ENCODE peak calls at places on chromosomes 12 and 14, in seven cellular contexts. One of them, this sample, is unnamed.

GRCh38 chr12:127785936-127786335 is 481.0 kb upstream of the TMEM132C start:
- DNase-seq in IMR-90: no peak
- DNase-seq in mesendoderm: no peak
- DNase-seq in H1: no peak
- DNase-seq in trophoblast cell: no peak
- DNase-seq in H9: no peak
- DNase-seq in neuronal stem cell: no peak
- DNase-seq in this sample: no peak

GRCh38 chr12:27109339-27110023 is 27.1 kb upstream of the C12orf71 start:
- DNase-seq in H9: no peak
- DNase-seq in H1: no peak
- DNase-seq in trophoblast cell: no peak
- DNase-seq in IMR-90: no peak
- DNase-seq in mesendoderm: no peak
- DNase-seq in neuronal stem cell: no peak
- DNase-seq in this sample: no peak

GRCh38 chr12:46450279-46450748 is 77.7 kb upstream of the SLC38A2 start:
- DNase-seq in trophoblast cell: no peak
- DNase-seq in mesendoderm: no peak
- DNase-seq in H1: no peak
- DNase-seq in neuronal stem cell: no peak
- DNase-seq in H9: no peak
- DNase-seq in IMR-90: no peak
- DNase-seq in this sample: no peak

GRCh38 chr12:563250-563781 is 99.9 kb downstream of the NINJ2 start:
- DNase-seq in H9: no peak
- DNase-seq in neuronal stem cell: no peak
- DNase-seq in trophoblast cell: no peak
- DNase-seq in mesendoderm: no peak
- DNase-seq in IMR-90: no peak
- DNase-seq in H1: no peak
- DNase-seq in this sample: no peak

GRCh38 chr14:23045419-23046357 is 3.7 kb downstream of the PSMB11 start:
- DNase-seq in neuronal stem cell: no peak
- DNase-seq in IMR-90: no peak
- DNase-seq in trophoblast cell: no peak
- DNase-seq in H9: no peak
- DNase-seq in H1: no peak
- DNase-seq in mesendoderm: no peak
- DNase-seq in this sample: no peak

GRCh38 chr12:111137968-111138367 is 217.6 kb upstream of the MYL2 start:
- DNase-seq in H9: no peak
- DNase-seq in IMR-90: no peak
- DNase-seq in trophoblast cell: no peak
- DNase-seq in H1: no peak
- DNase-seq in neuronal stem cell: no peak
- DNase-seq in mesendoderm: no peak
- DNase-seq in this sample: no peak

GRCh38 chr12:121287267-121287954 is 9.1 kb downstream of the CAMKK2 start:
- DNase-seq in trophoblast cell: peak; percentile 97
- DNase-seq in neuronal stem cell: no peak
- DNase-seq in mesendoderm: peak; percentile 60
- DNase-seq in IMR-90: peak; percentile 81
- DNase-seq in H9: no peak
- DNase-seq in H1: no peak
- DNase-seq in this sample: peak; percentile 63

GRCh38 chr12:2431810-2432209 is 363.0 kb upstream of the FKBP4 start:
- DNase-seq in trophoblast cell: no peak
- DNase-seq in H9: no peak
- DNase-seq in neuronal stem cell: no peak
- DNase-seq in mesendoderm: no peak
- DNase-seq in IMR-90: no peak
- DNase-seq in H1: no peak
- DNase-seq in this sample: no peak

GRCh38 chr14:105418269-105419054 is 1.2 kb upstream of the MTA1 start:
- DNase-seq in trophoblast cell: no peak
- DNase-seq in IMR-90: no peak
- DNase-seq in H1: no peak
- DNase-seq in neuronal stem cell: no peak
- DNase-seq in H9: no peak
- DNase-seq in mesendoderm: no peak
- DNase-seq in this sample: no peak

GRCh38 chr12:93223440-93224426 is 154.0 kb upstream of the NUDT4 start:
- DNase-seq in mesendoderm: no peak
- DNase-seq in H9: no peak
- DNase-seq in IMR-90: no peak
- DNase-seq in neuronal stem cell: no peak
- DNase-seq in trophoblast cell: no peak
- DNase-seq in H1: no peak
- DNase-seq in this sample: no peak

GRCh38 chr12:2454778-2455177 is 340.0 kb upstream of the FKBP4 start:
- DNase-seq in mesendoderm: no peak
- DNase-seq in neuronal stem cell: no peak
- DNase-seq in H9: no peak
- DNase-seq in trophoblast cell: no peak
- DNase-seq in IMR-90: no peak
- DNase-seq in H1: no peak
- DNase-seq in this sample: no peak

GRCh38 chr12:7645395-7646177 is 20.1 kb downstream of the APOBEC1 start:
- DNase-seq in IMR-90: peak; percentile 31
- DNase-seq in trophoblast cell: peak; percentile 83
- DNase-seq in mesendoderm: peak; percentile 65
- DNase-seq in neuronal stem cell: no peak
- DNase-seq in H1: no peak
- DNase-seq in H9: peak; percentile 47
- DNase-seq in this sample: peak; percentile 43

GRCh38 chr12:110776410-110776809 is 33.7 kb upstream of the PPP1CC start:
- DNase-seq in trophoblast cell: no peak
- DNase-seq in mesendoderm: no peak
- DNase-seq in H9: no peak
- DNase-seq in H1: no peak
- DNase-seq in IMR-90: no peak
- DNase-seq in neuronal stem cell: no peak
- DNase-seq in this sample: no peak

GRCh38 chr14:58285132-58285531 is 13.2 kb upstream of the ARID4A start:
- DNase-seq in H1: no peak
- DNase-seq in mesendoderm: no peak
- DNase-seq in H9: no peak
- DNase-seq in trophoblast cell: no peak
- DNase-seq in neuronal stem cell: no peak
- DNase-seq in IMR-90: no peak
- DNase-seq in this sample: no peak

GRCh38 chr14:101547961-101548669 is 13.2 kb upstream of the DIO3 start:
- DNase-seq in H9: no peak
- DNase-seq in mesendoderm: no peak
- DNase-seq in H1: no peak
- DNase-seq in neuronal stem cell: no peak
- DNase-seq in IMR-90: no peak
- DNase-seq in trophoblast cell: no peak
- DNase-seq in this sample: no peak

GRCh38 chr14:76918176-76918750 is 92.1 kb downstream of the LRRC74A start:
- DNase-seq in neuronal stem cell: no peak
- DNase-seq in H1: no peak
- DNase-seq in trophoblast cell: peak; percentile 76
- DNase-seq in H9: no peak
- DNase-seq in mesendoderm: peak; percentile 91
- DNase-seq in IMR-90: peak; percentile 90
- DNase-seq in this sample: peak; percentile 89

GRCh38 chr12:127165567-127166392 is 1101.2 kb upstream of the TMEM132C start:
- DNase-seq in IMR-90: peak; percentile 57
- DNase-seq in H1: peak; percentile 88
- DNase-seq in neuronal stem cell: peak; percentile 90
- DNase-seq in H9: peak; percentile 92
- DNase-seq in mesendoderm: peak; percentile 90
- DNase-seq in trophoblast cell: peak; percentile 60
- DNase-seq in this sample: peak; percentile 73

GRCh38 chr12:111192657-111193056 is 176.2 kb downstream of the PHETA1 start:
- DNase-seq in H9: no peak
- DNase-seq in IMR-90: no peak
- DNase-seq in H1: no peak
- DNase-seq in mesendoderm: no peak
- DNase-seq in neuronal stem cell: no peak
- DNase-seq in trophoblast cell: no peak
- DNase-seq in this sample: no peak

GRCh38 chr12:11822071-11822818 is 172.8 kb downstream of the ETV6 start:
- DNase-seq in H9: no peak
- DNase-seq in mesendoderm: no peak
- DNase-seq in IMR-90: peak; percentile 87
- DNase-seq in trophoblast cell: no peak
- DNase-seq in neuronal stem cell: peak; percentile 50
- DNase-seq in H1: no peak
- DNase-seq in this sample: peak; percentile 59

GRCh38 chr12:28961948-28962384 is 187.1 kb upstream of the FAR2 start:
- DNase-seq in H1: no peak
- DNase-seq in H9: no peak
- DNase-seq in trophoblast cell: no peak
- DNase-seq in mesendoderm: no peak
- DNase-seq in IMR-90: no peak
- DNase-seq in neuronal stem cell: no peak
- DNase-seq in this sample: no peak

GRCh38 chr12:87801860-87802720 is 227.1 kb downstream of the C12orf50 start:
- DNase-seq in trophoblast cell: no peak
- DNase-seq in H9: no peak
- DNase-seq in mesendoderm: no peak
- DNase-seq in IMR-90: no peak
- DNase-seq in H1: no peak
- DNase-seq in neuronal stem cell: no peak
- DNase-seq in this sample: no peak

GRCh38 chr14:61174395-61175386 is 106.4 kb downstream of the TMEM30B start:
- DNase-seq in neuronal stem cell: no peak
- DNase-seq in IMR-90: peak; percentile 82
- DNase-seq in trophoblast cell: peak; percentile 34
- DNase-seq in H9: no peak
- DNase-seq in mesendoderm: peak; percentile 47
- DNase-seq in H1: no peak
- DNase-seq in this sample: peak; percentile 67

GRCh38 chr12:34402899-34403705 is 380.8 kb downstream of the ALG10 start:
- DNase-seq in neuronal stem cell: no peak
- DNase-seq in H9: peak; percentile 6
- DNase-seq in mesendoderm: no peak
- DNase-seq in trophoblast cell: no peak
- DNase-seq in H1: peak; percentile 1
- DNase-seq in IMR-90: no peak
- DNase-seq in this sample: no peak

GRCh38 chr12:4807116-4807783 is 87.0 kb downstream of the GALNT8 start:
- DNase-seq in H1: no peak
- DNase-seq in H9: no peak
- DNase-seq in mesendoderm: no peak
- DNase-seq in trophoblast cell: no peak
- DNase-seq in neuronal stem cell: no peak
- DNase-seq in IMR-90: no peak
- DNase-seq in this sample: no peak

DNA sequence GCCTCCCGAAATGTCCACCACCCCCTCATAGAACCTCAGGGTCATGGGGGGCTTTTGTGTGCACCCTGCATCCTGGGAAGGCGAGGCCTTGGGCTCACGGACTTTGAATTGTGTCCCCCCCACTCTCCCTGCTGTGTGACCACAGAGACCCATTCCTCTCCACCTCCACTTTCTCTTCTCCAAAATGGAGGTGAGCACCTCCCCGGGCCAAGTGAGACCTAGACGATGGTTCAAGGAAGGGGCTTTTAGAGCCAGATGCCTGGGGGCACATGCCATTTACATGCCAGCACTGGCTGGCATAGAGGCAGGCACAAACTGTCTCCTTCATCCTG is 33.5 kb downstream of the CYP46A1 start:
- DNase-seq in H1: no peak
- DNase-seq in H9: no peak
- DNase-seq in mesendoderm: no peak
- DNase-seq in neuronal stem cell: no peak
- DNase-seq in trophoblast cell: no peak
- DNase-seq in IMR-90: no peak
- DNase-seq in this sample: no peak
- H2BK5ac ChIP-seq in H1: no peak overlapping the region
- H2BK5ac ChIP-seq in H9: no peak overlapping the region
- H2BK5ac ChIP-seq in mesendoderm: no peak overlapping the region
- H2BK5ac ChIP-seq in neuronal stem cell: no peak overlapping the region
- H2BK5ac ChIP-seq in trophoblast cell: no peak overlapping the region
- H2BK5ac ChIP-seq in IMR-90: no peak overlapping the region
- H2BK5ac ChIP-seq in this sample: no peak overlapping the region

GRCh38 chr14:20627337-20628032 is 14.0 kb downstream of the OR6S1 start:
- DNase-seq in mesendoderm: no peak
- DNase-seq in H1: no peak
- DNase-seq in IMR-90: no peak
- DNase-seq in trophoblast cell: peak; percentile 9
- DNase-seq in H9: no peak
- DNase-seq in neuronal stem cell: no peak
- DNase-seq in this sample: no peak
- H2BK5ac ChIP-seq in mesendoderm: no peak overlapping the region
- H2BK5ac ChIP-seq in H1: no peak overlapping the region
- H2BK5ac ChIP-seq in IMR-90: no peak overlapping the region
- H2BK5ac ChIP-seq in trophoblast cell: no peak overlapping the region
- H2BK5ac ChIP-seq in H9: no peak overlapping the region
- H2BK5ac ChIP-seq in neuronal stem cell: no peak overlapping the region
- H2BK5ac ChIP-seq in this sample: no peak overlapping the region

GRCh38 chr12:32334384-32334783 is 65.0 kb upstream of the FGD4 start:
- DNase-seq in trophoblast cell: no peak
- DNase-seq in IMR-90: no peak
- DNase-seq in mesendoderm: no peak
- DNase-seq in H1: no peak
- DNase-seq in neuronal stem cell: no peak
- DNase-seq in H9: no peak
- DNase-seq in this sample: no peak

GRCh38 chr12:32336261-32336660 is 63.1 kb upstream of the FGD4 start:
- DNase-seq in mesendoderm: no peak
- DNase-seq in H9: no peak
- DNase-seq in IMR-90: no peak
- DNase-seq in H1: no peak
- DNase-seq in neuronal stem cell: no peak
- DNase-seq in trophoblast cell: no peak
- DNase-seq in this sample: no peak

GRCh38 chr12:32331133-32331532 is 68.2 kb upstream of the FGD4 start:
- DNase-seq in IMR-90: peak; percentile 70
- DNase-seq in H9: no peak
- DNase-seq in neuronal stem cell: no peak
- DNase-seq in H1: no peak
- DNase-seq in mesendoderm: peak; percentile 90
- DNase-seq in trophoblast cell: peak; percentile 41
- DNase-seq in this sample: peak; percentile 75

GRCh38 chr12:32332446-32332845 is 66.9 kb upstream of the FGD4 start:
- DNase-seq in mesendoderm: no peak
- DNase-seq in IMR-90: no peak
- DNase-seq in neuronal stem cell: no peak
- DNase-seq in trophoblast cell: no peak
- DNase-seq in H1: no peak
- DNase-seq in H9: no peak
- DNase-seq in this sample: peak; percentile 7
- H2BK5ac ChIP-seq in mesendoderm: no peak overlapping the region
- H2BK5ac ChIP-seq in IMR-90: peak overlapping the region; percentile 23
- H2BK5ac ChIP-seq in neuronal stem cell: no peak overlapping the region
- H2BK5ac ChIP-seq in trophoblast cell: no peak overlapping the region
- H2BK5ac ChIP-seq in H1: no peak overlapping the region
- H2BK5ac ChIP-seq in H9: no peak overlapping the region
- H2BK5ac ChIP-seq in this sample: no peak overlapping the region

DNA sequence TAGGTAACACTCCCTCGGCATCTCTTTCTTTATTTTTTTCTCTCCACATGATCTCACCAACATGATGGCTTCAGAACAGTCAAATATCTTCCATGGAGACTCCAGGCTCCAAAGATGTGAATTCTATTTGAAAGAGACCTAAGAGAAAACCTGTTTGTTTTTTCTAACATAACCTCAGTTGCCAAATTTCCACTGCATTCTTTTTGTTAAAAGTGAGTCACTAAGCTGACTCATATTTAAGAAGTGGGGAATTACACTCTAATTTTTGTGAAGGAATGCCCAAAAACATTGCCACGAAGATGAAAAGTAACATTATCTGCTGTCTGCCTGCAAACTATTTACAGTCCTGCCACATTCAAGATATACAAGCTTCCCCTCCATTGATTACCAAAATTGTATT is 1337.6 kb downstream of the LRFN5 start:
- DNase-seq in neuronal stem cell: no peak
- DNase-seq in trophoblast cell: no peak
- DNase-seq in H1: no peak
- DNase-seq in mesendoderm: no peak
- DNase-seq in IMR-90: peak; percentile 61
- DNase-seq in H9: no peak
- DNase-seq in this sample: no peak
- H2BK5ac ChIP-seq in neuronal stem cell: no peak overlapping the region
- H2BK5ac ChIP-seq in trophoblast cell: no peak overlapping the region
- H2BK5ac ChIP-seq in H1: no peak overlapping the region
- H2BK5ac ChIP-seq in mesendoderm: no peak overlapping the region
- H2BK5ac ChIP-seq in IMR-90: no peak overlapping the region
- H2BK5ac ChIP-seq in H9: no peak overlapping the region
- H2BK5ac ChIP-seq in this sample: no peak overlapping the region

This sample was measured in mesenchymal stem cell.